ENCODE peak calls at places on chromosomes 3 and 15, in ten cellular contexts. E is tibial nerve; Y is caudate nucleus; C is foreskin fibroblast; L is A673; S is stimulated activated CD4-positive, alpha-beta T cell treated with anti-CD3 and anti-CD28 coated beads, Interleukin-2, amount 100 ng/mL, for 48 hours; G is mesenchymal stem cell; O is stimulated activated CD8-positive, alpha-beta memory T cell treated with anti-CD3 and anti-CD28 coated beads, Interleukin-4, amount 100 ng/mL, for 24 hours; K is lung; D is endothelial cell. I is an unnamed sample.

GRCh38 chr3:131110087-131110486 is 83.4 kb downstream of the NEK11 start:
- DNase-seq in E (no peak), Y (no peak), C (peak), L (peak), S (no peak), G (peak), O (no peak), K (no peak), D (no peak), I (no peak)

GRCh38 chr3:123323781-123324180 is 122.0 kb downstream of the SEC22A start:
- DNase-seq in E (no peak), Y (no peak), C (no peak), L (no peak), S (no peak), G (no peak), O (no peak), K (no peak), D (no peak), I (no peak)

GRCh38 chr3:42472555-42472954 is 29.9 kb upstream of the VIPR1 start:
- DNase-seq in E (no peak), Y (no peak), C (no peak), L (no peak), S (no peak), G (no peak), O (no peak), K (no peak), D (no peak), I (no peak)

GRCh38 chr3:194337965-194338753 is 13.0 kb downstream of the CPN2 start:
- DNase-seq in E (no peak), Y (no peak), C (peak), L (no peak), S (no peak), G (peak), O (no peak), K (no peak), D (no peak), I (no peak)

GRCh38 chr3:42544492-42545283 is 37.1 kb downstream of the SEC22C start:
- DNase-seq in E (no peak), Y (no peak), C (peak), L (no peak), S (no peak), G (peak), O (no peak), K (peak), D (no peak), I (peak)

GRCh38 chr15:93041159-93041547 is 47.9 kb downstream of the RGMA start:
- DNase-seq in E (no peak), Y (no peak), C (no peak), L (no peak), S (no peak), G (no peak), O (no peak), K (no peak), D (no peak), I (no peak)

GRCh38 chr3:24400015-24400414 is 94.6 kb downstream of the THRB start:
- DNase-seq in E (no peak), Y (no peak), C (no peak), L (no peak), S (no peak), G (no peak), O (no peak), K (no peak), D (no peak), I (no peak)

GRCh38 chr3:14511971-14512943 is 27.9 kb downstream of the GRIP2 start:
- DNase-seq in E (no peak), Y (peak), C (no peak), L (no peak), S (no peak), G (no peak), O (no peak), K (no peak), D (no peak), I (no peak)

GRCh38 chr3:123695152-123695551 is 110.3 kb upstream of the HACD2 start:
- DNase-seq in E (no peak), Y (no peak), C (no peak), L (no peak), S (no peak), G (peak), O (no peak), K (no peak), D (no peak), I (no peak)

GRCh38 chr3:27960133-27960532 is 238.0 kb upstream of the EOMES start:
- DNase-seq in E (no peak), Y (no peak), C (peak), L (peak), S (no peak), G (no peak), O (no peak), K (no peak), D (no peak), I (no peak)

GRCh38 chr3:89964347-89964746 is 856.9 kb downstream of the EPHA3 start:
- DNase-seq in E (no peak), Y (no peak), C (peak), L (no peak), S (no peak), G (peak), O (no peak), K (no peak), D (no peak), I (no peak)

GRCh38 chr3:171566803-171567422 is 106.7 kb upstream of the TNIK start:
- DNase-seq in E (no peak), Y (no peak), C (peak), L (peak), S (no peak), G (peak), O (no peak), K (no peak), D (no peak), I (no peak)

GRCh38 chr3:10140996-10141546 is 507 bp upstream of the VHL start:
- DNase-seq in E (no peak), Y (no peak), C (no peak), L (no peak), S (no peak), G (no peak), O (no peak), K (no peak), D (no peak), I (no peak)

GRCh38 chr3:114624047-114624445 is 330.2 kb downstream of the TIGIT start:
- DNase-seq in E (peak), Y (peak), C (peak), L (no peak), S (no peak), G (peak), O (no peak), K (no peak), D (no peak), I (peak)

GRCh38 chr3:45205126-45205525 is 21.0 kb downstream of the TMEM158 start:
- DNase-seq in E (no peak), Y (no peak), C (peak), L (no peak), S (no peak), G (peak), O (no peak), K (no peak), D (no peak), I (no peak)

GRCh38 chr3:27607370-27607769 is 114.8 kb downstream of the EOMES start:
- DNase-seq in E (no peak), Y (no peak), C (peak), L (peak), S (no peak), G (no peak), O (no peak), K (no peak), D (no peak), I (no peak)

GRCh38 chr3:113035387-113035982 is 44.7 kb downstream of the GTPBP8 start:
- DNase-seq in E (no peak), Y (no peak), C (peak), L (peak), S (peak), G (peak), O (no peak), K (peak), D (peak), I (no peak)

GRCh38 chr3:46500631-46501377 is 3.0 kb downstream of the RTP3 start:
- DNase-seq in E (no peak), Y (no peak), C (peak), L (no peak), S (no peak), G (no peak), O (no peak), K (no peak), D (no peak), I (no peak)

GRCh38 chr15:25268166-25268565 is 170.7 kb downstream of the UBE3A start:
- DNase-seq in E (no peak), Y (no peak), C (no peak), L (no peak), S (no peak), G (no peak), O (no peak), K (no peak), D (no peak), I (no peak)

GRCh38 chr3:194637066-194637465 is 3.8 kb upstream of the TMEM44 start:
- DNase-seq in E (no peak), Y (no peak), C (peak), L (no peak), S (no peak), G (no peak), O (no peak), K (no peak), D (no peak), I (peak)

GRCh38 chr3:7238565-7239295 is 377.8 kb downstream of the GRM7 start:
- DNase-seq in E (no peak), Y (no peak), C (no peak), L (no peak), S (no peak), G (peak), O (no peak), K (no peak), D (no peak), I (no peak)

GRCh38 chr15:78991476-78991875 is 46.6 kb upstream of the CTSH start:
- DNase-seq in E (no peak), Y (no peak), C (peak), L (no peak), S (no peak), G (peak), O (no peak), K (no peak), D (no peak), I (no peak)

GRCh38 chr3:44955917-44956316 is 20.1 kb downstream of the ZDHHC3 start:
- DNase-seq in E (no peak), Y (no peak), C (no peak), L (no peak), S (no peak), G (no peak), O (no peak), K (no peak), D (no peak), I (no peak)

GRCh38 chr3:168427830-168428471 is 332.2 kb upstream of the GOLIM4 start:
- DNase-seq in E (no peak), Y (no peak), C (no peak), L (no peak), S (no peak), G (no peak), O (no peak), K (no peak), D (no peak), I (no peak)

GRCh38 chr3:50276762-50277101 is 2.2 kb upstream of the LSMEM2 start:
- DNase-seq in E (no peak), Y (no peak), C (no peak), L (no peak), S (no peak), G (no peak), O (no peak), K (no peak), D (no peak), I (no peak)

GRCh38 chr15:66854012-66854965 is 152.3 kb downstream of the SMAD6 start:
- DNase-seq in E (no peak), Y (peak), C (no peak), L (no peak), S (no peak), G (no peak), O (no peak), K (no peak), D (no peak), I (peak)

GRCh38 chr15:43274136-43274535 is 7.4 kb upstream of the TGM5 start:
- DNase-seq in E (no peak), Y (no peak), C (peak), L (no peak), S (no peak), G (no peak), O (no peak), K (no peak), D (no peak), I (peak)

GRCh38 chr3:138114988-138115971 is at the start of gene DZIP1L:
- DNase-seq in E (peak), Y (peak), C (peak), L (peak), S (peak), G (peak), O (peak), K (peak), D (peak), I (peak)

GRCh38 chr15:96339662-96340347 is 9.3 kb downstream of the NR2F2 start:
- DNase-seq in E (no peak), Y (no peak), C (peak), L (peak), S (no peak), G (peak), O (no peak), K (peak), D (no peak), I (no peak)